ENCODE peak calls at places on chromosome 22, in nine cellular contexts. O, G, I, W, X, A, F, V and J are unnamed samples.

GRCh38 chr22:20663137-20663828 is 110.6 kb upstream of the SERPIND1 start:
- DNase-seq in I (peak; percentile 62), F (no peak), O (no peak), V (no peak), W (no peak), G (no peak), X (no peak), A (peak; percentile 20), J (peak; percentile 45)

GRCh38 chr22:37337204-37337943 is 55.1 kb downstream of the CYTH4 start:
- DNase-seq in G (no peak), O (peak; percentile 70), X (peak; percentile 54), A (peak; percentile 67), I (peak; percentile 55), F (no peak), V (no peak), W (no peak), J (peak; percentile 24)

GRCh38 chr22:23402275-23403151 is 177.6 kb downstream of the IGLL1 start:
- DNase-seq in V (peak; percentile 66), G (peak; percentile 93), I (peak; percentile 19), X (peak; percentile 55), W (peak; percentile 69), O (peak; percentile 74), A (peak; percentile 69), F (peak; percentile 92), J (peak; percentile 81)

GRCh38 chr22:29517215-29517908 is 36.2 kb downstream of the THOC5 start:
- DNase-seq in A (peak; percentile 4), F (no peak), I (no peak), O (no peak), G (no peak), W (no peak), V (no peak), X (no peak), J (no peak)

GRCh38 chr22:16131918-16132317 is 442.1 kb downstream of the POTEH start:
- DNase-seq in O (no peak), V (no peak), G (no peak), I (no peak), A (no peak), W (no peak), F (no peak), X (no peak), J (no peak)

GRCh38 chr22:41197808-41198585 is 7.1 kb upstream of the L3MBTL2 start:
- DNase-seq in G (peak; percentile 68), I (no peak), A (peak; percentile 63), F (peak; percentile 55), V (no peak), W (no peak), O (peak; percentile 27), X (peak; percentile 27), J (no peak)

GRCh38 chr22:29478326-29479276 is 1.4 kb upstream of the NEFH start:
- DNase-seq in F (no peak), O (no peak), A (peak; percentile 51), I (no peak), G (peak; percentile 82), X (no peak), W (peak; percentile 63), V (no peak), J (no peak)

GRCh38 chr22:30288414-30289125 is 735 bp downstream of the CASTOR1 start:
- DNase-seq in G (peak; percentile 24), V (no peak), X (no peak), O (no peak), F (no peak), A (no peak), I (no peak), W (peak; percentile 8), J (no peak)

GRCh38 chr22:24175160-24175808 is 6.0 kb upstream of the SUSD2 start:
- DNase-seq in F (peak; percentile 42), A (peak; percentile 86), W (peak; percentile 49), X (peak; percentile 54), I (peak; percentile 72), O (peak; percentile 67), V (peak; percentile 31), G (peak; percentile 85), J (peak; percentile 45)

GRCh38 chr22:22748297-22748743 is 103.9 kb downstream of the GGTLC2 start:
- DNase-seq in V (no peak), G (peak; percentile 44), F (peak; percentile 69), A (peak; percentile 68), W (peak; percentile 9), X (peak; percentile 23), O (peak; percentile 64), I (peak; percentile 52), J (peak; percentile 31)

GRCh38 chr22:50329236-50329635 is 2.4 kb upstream of the DENND6B start:
- DNase-seq in A (peak; percentile 67), F (no peak), G (no peak), O (peak; percentile 13), I (peak; percentile 65), X (peak; percentile 74), V (no peak), W (no peak), J (peak; percentile 67)

GRCh38 chr22:40714514-40714966 is 35.3 kb downstream of the MCHR1 start:
- DNase-seq in A (peak; percentile 53), F (no peak), G (peak; percentile 94), I (peak; percentile 68), O (peak; percentile 60), W (peak; percentile 91), X (peak; percentile 90), V (no peak), J (peak; percentile 36)

GRCh38 chr22:45911601-45912271 is 65.2 kb downstream of the WNT7B start:
- DNase-seq in G (no peak), A (peak; percentile 87), O (peak; percentile 78), W (no peak), F (no peak), V (no peak), I (no peak), X (peak; percentile 18), J (peak; percentile 67)

GRCh38 chr22:50470491-50470890 is 4.3 kb downstream of the SBF1 start:
- DNase-seq in G (no peak), F (peak; percentile 24), A (no peak), X (no peak), W (no peak), O (no peak), I (no peak), V (no peak), J (no peak)

GRCh38 chr22:47515384-47516125 is 753.1 kb downstream of the TBC1D22A start:
- DNase-seq in V (no peak), A (no peak), F (peak; percentile 64), O (peak; percentile 4), I (no peak), G (no peak), X (no peak), W (no peak), J (no peak)

GRCh38 chr22:25745341-25746011 is 3.5 kb downstream of the MYO18B start:
- DNase-seq in I (peak; percentile 58), W (no peak), O (no peak), A (peak; percentile 78), V (no peak), F (no peak), G (no peak), X (peak; percentile 79), J (peak; percentile 66)

GRCh38 chr22:37623075-37624016 is 14.7 kb downstream of the GGA1 start:
- DNase-seq in I (peak; percentile 43), W (peak; percentile 75), V (no peak), G (peak; percentile 86), X (no peak), F (peak; percentile 52), O (peak; percentile 44), A (peak; percentile 65), J (no peak)

GRCh38 chr22:44289429-44290171 is 23.2 kb downstream of the SHISAL1 start:
- DNase-seq in I (peak; percentile 49), O (no peak), G (peak; percentile 56), A (peak; percentile 47), W (peak; percentile 44), X (peak; percentile 37), V (no peak), F (no peak), J (no peak)
- H2AFZ ChIP-seq in I (peak overlapping the region; percentile 35), O (no peak overlapping the region), G (no peak overlapping the region), A (peak overlapping the region; percentile 36), W (peak overlapping the region; percentile 73), X (no peak overlapping the region), V (no peak overlapping the region), F (no peak overlapping the region), J (no peak overlapping the region)

GRCh38 chr22:32576553-32577255 is 102.1 kb downstream of the FBXO7 start:
- DNase-seq in W (no peak), G (peak; percentile 58), X (no peak), V (no peak), O (no peak), I (no peak), A (no peak), F (no peak), J (no peak)

GRCh38 chr22:32578752-32579151 is 104.1 kb downstream of the FBXO7 start:
- DNase-seq in V (no peak), G (no peak), F (no peak), W (no peak), I (no peak), A (no peak), X (no peak), O (no peak), J (no peak)

GRCh38 chr22:32577591-32577990 is 103.0 kb downstream of the FBXO7 start:
- DNase-seq in I (no peak), X (no peak), G (no peak), W (no peak), F (no peak), A (no peak), V (no peak), O (no peak), J (no peak)

GRCh38 chr22:32583074-32583677 is 108.6 kb downstream of the FBXO7 start:
- DNase-seq in I (no peak), X (no peak), F (no peak), W (no peak), G (no peak), A (no peak), V (no peak), O (no peak), J (no peak)

DNA sequence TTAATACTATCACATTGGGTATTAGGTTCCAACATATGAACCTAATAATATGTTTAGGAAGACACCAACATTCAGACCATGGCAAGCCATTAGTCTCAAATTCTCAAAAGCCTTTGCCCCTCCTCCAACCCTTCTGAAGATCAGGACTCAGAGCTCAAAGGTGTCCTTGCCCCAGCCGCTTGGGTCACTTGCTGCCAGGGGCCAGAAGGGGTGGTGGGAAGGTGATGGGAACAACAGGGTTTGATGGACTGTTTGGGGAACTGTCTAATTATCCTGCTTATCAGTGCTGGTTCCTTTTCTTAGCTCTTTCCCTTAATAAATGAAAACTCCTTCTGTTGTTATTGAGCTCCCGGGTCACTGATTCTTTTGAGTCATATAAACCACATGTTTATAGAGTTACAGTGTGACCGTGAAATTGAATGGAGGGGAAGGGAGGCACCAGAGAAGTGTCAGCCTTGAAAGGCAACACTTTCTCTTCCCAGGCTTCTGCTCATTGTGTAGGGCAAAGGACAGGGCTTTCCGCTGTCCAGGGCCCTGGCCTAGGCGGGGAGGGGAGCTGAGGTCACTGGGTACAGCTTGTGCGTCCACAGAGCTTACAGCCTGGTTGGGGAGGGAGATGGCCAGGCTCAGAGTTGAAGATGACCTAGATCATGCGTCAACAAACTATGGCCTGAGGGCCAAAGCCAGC is 105.1 kb downstream of the FBXO7 start:
- DNase-seq in I (peak; percentile 69), V (no peak), A (peak; percentile 50), W (no peak), X (peak; percentile 75), F (no peak), O (no peak), G (no peak), J (no peak)
- H2AFZ ChIP-seq in I (no peak overlapping the region), V (no peak overlapping the region), A (no peak overlapping the region), W (no peak overlapping the region), X (no peak overlapping the region), F (no peak overlapping the region), O (no peak overlapping the region), G (no peak overlapping the region), J (no peak overlapping the region)

GRCh38 chr22:27317961-27318360 is 483.6 kb downstream of the MN1 start:
- DNase-seq in A (no peak), O (no peak), F (no peak), I (no peak), V (no peak), X (peak; percentile 68), G (no peak), W (no peak), J (peak; percentile 23)
- H2AFZ ChIP-seq in A (no peak overlapping the region), O (no peak overlapping the region), F (no peak overlapping the region), I (no peak overlapping the region), V (no peak overlapping the region), X (no peak overlapping the region), G (no peak overlapping the region), W (no peak overlapping the region), J (no peak overlapping the region)

GRCh38 chr22:39097098-39098020 is at the start of gene APOBEC3H:
- DNase-seq in W (no peak), G (no peak), O (peak; percentile 18), F (peak; percentile 83), V (peak; percentile 16), I (no peak), A (no peak), X (peak; percentile 8), J (peak; percentile 91)
- H2AFZ ChIP-seq in W (peak within 1 kb of the TSS; percentile 79), G (peak within 1 kb of the TSS; percentile 82), O (peak within 1 kb of the TSS; percentile 50), F (peak within 1 kb of the TSS; percentile 68), V (peak within 1 kb of the TSS; percentile 56), I (peak within 1 kb of the TSS; percentile 77), A (peak within 1 kb of the TSS; percentile 48), X (peak within 1 kb of the TSS; percentile 23), J (peak within 1 kb of the TSS; percentile 75)